ENCODE peak calls at places on chromosome 20, in eight cellular contexts. One of them, this sample, is unnamed.

GRCh38 chr20:41047975-41048305 is 19.3 kb downstream of the TOP1 start:
- DNase-seq in upper lobe of right lung: no peak
- DNase-seq in CD8-positive, alpha-beta T cell: no peak
- DNase-seq in cardiac muscle cell: no peak
- DNase-seq in CD14-positive monocyte: no peak
- DNase-seq in heart left ventricle: no peak
- DNase-seq in WTC11: no peak
- DNase-seq in HCT116: no peak
- DNase-seq in this sample: no peak

GRCh38 chr20:6402026-6402425 is 279.2 kb upstream of the FERMT1 start:
- DNase-seq in heart left ventricle: no peak
- DNase-seq in cardiac muscle cell: no peak
- DNase-seq in WTC11: no peak
- DNase-seq in CD14-positive monocyte: no peak
- DNase-seq in HCT116: no peak
- DNase-seq in upper lobe of right lung: no peak
- DNase-seq in CD8-positive, alpha-beta T cell: no peak
- DNase-seq in this sample: no peak

GRCh38 chr20:23039885-23040508 is 4.9 kb downstream of the SSTR4 start:
- DNase-seq in WTC11: no peak
- DNase-seq in CD8-positive, alpha-beta T cell: no peak
- DNase-seq in CD14-positive monocyte: no peak
- DNase-seq in heart left ventricle: no peak
- DNase-seq in upper lobe of right lung: no peak
- DNase-seq in cardiac muscle cell: no peak
- DNase-seq in HCT116: no peak
- DNase-seq in this sample: no peak

GRCh38 chr20:44450938-44451450 is 24.7 kb upstream of the TTPAL start:
- DNase-seq in CD8-positive, alpha-beta T cell: no peak
- DNase-seq in cardiac muscle cell: no peak
- DNase-seq in heart left ventricle: no peak
- DNase-seq in WTC11: no peak
- DNase-seq in upper lobe of right lung: no peak
- DNase-seq in HCT116: no peak
- DNase-seq in CD14-positive monocyte: no peak
- DNase-seq in this sample: no peak

GRCh38 chr20:4898282-4898681 is 103.0 kb downstream of the SLC23A2 start:
- DNase-seq in upper lobe of right lung: no peak
- DNase-seq in WTC11: no peak
- DNase-seq in HCT116: peak; percentile 26
- DNase-seq in cardiac muscle cell: no peak
- DNase-seq in CD14-positive monocyte: no peak
- DNase-seq in CD8-positive, alpha-beta T cell: no peak
- DNase-seq in heart left ventricle: peak; percentile 60
- DNase-seq in this sample: no peak

GRCh38 chr20:62623488-62624324 is 18.6 kb upstream of the SLCO4A1 start:
- DNase-seq in CD8-positive, alpha-beta T cell: peak; percentile 75
- DNase-seq in WTC11: peak; percentile 90
- DNase-seq in cardiac muscle cell: peak; percentile 87
- DNase-seq in HCT116: peak; percentile 73
- DNase-seq in CD14-positive monocyte: peak; percentile 94
- DNase-seq in heart left ventricle: peak; percentile 94
- DNase-seq in upper lobe of right lung: peak; percentile 98
- DNase-seq in this sample: peak; percentile 94

GRCh38 chr20:64045346-64046011 is 4.0 kb downstream of the SOX18 start:
- DNase-seq in CD8-positive, alpha-beta T cell: no peak
- DNase-seq in WTC11: no peak
- DNase-seq in CD14-positive monocyte: no peak
- DNase-seq in upper lobe of right lung: no peak
- DNase-seq in HCT116: no peak
- DNase-seq in heart left ventricle: no peak
- DNase-seq in cardiac muscle cell: no peak
- DNase-seq in this sample: no peak

GRCh38 chr20:34621383-34622367 is 55.2 kb downstream of the PIGU start:
- DNase-seq in cardiac muscle cell: no peak
- DNase-seq in heart left ventricle: no peak
- DNase-seq in upper lobe of right lung: no peak
- DNase-seq in CD14-positive monocyte: no peak
- DNase-seq in CD8-positive, alpha-beta T cell: no peak
- DNase-seq in HCT116: no peak
- DNase-seq in WTC11: no peak
- DNase-seq in this sample: peak; percentile 28

GRCh38 chr20:63580796-63581461 is 6.9 kb upstream of the HELZ2 start:
- DNase-seq in heart left ventricle: no peak
- DNase-seq in cardiac muscle cell: peak; percentile 44
- DNase-seq in WTC11: peak; percentile 48
- DNase-seq in upper lobe of right lung: no peak
- DNase-seq in CD14-positive monocyte: no peak
- DNase-seq in HCT116: peak; percentile 52
- DNase-seq in CD8-positive, alpha-beta T cell: peak; percentile 67
- DNase-seq in this sample: no peak

GRCh38 chr20:44585042-44585968 is 2.9 kb downstream of the PKIG start:
- DNase-seq in upper lobe of right lung: no peak
- DNase-seq in WTC11: no peak
- DNase-seq in cardiac muscle cell: no peak
- DNase-seq in CD14-positive monocyte: no peak
- DNase-seq in CD8-positive, alpha-beta T cell: no peak
- DNase-seq in HCT116: no peak
- DNase-seq in heart left ventricle: no peak
- DNase-seq in this sample: no peak

GRCh38 chr20:24959591-24960301 is 10.7 kb downstream of the CST7 start:
- DNase-seq in WTC11: no peak
- DNase-seq in CD8-positive, alpha-beta T cell: no peak
- DNase-seq in cardiac muscle cell: peak; percentile 35
- DNase-seq in upper lobe of right lung: no peak
- DNase-seq in CD14-positive monocyte: peak; percentile 26
- DNase-seq in HCT116: no peak
- DNase-seq in heart left ventricle: no peak
- DNase-seq in this sample: peak; percentile 43

GRCh38 chr20:4230185-4230584 is 214.8 kb upstream of the RNF24 start:
- DNase-seq in CD8-positive, alpha-beta T cell: no peak
- DNase-seq in HCT116: no peak
- DNase-seq in cardiac muscle cell: no peak
- DNase-seq in CD14-positive monocyte: no peak
- DNase-seq in upper lobe of right lung: no peak
- DNase-seq in WTC11: no peak
- DNase-seq in heart left ventricle: no peak
- DNase-seq in this sample: no peak

GRCh38 chr20:44209691-44210421 is 715 bp downstream of the OSER1 start:
- DNase-seq in WTC11: peak; percentile 47
- DNase-seq in CD14-positive monocyte: peak; percentile 74
- DNase-seq in cardiac muscle cell: peak; percentile 71
- DNase-seq in heart left ventricle: no peak
- DNase-seq in HCT116: no peak
- DNase-seq in upper lobe of right lung: no peak
- DNase-seq in CD8-positive, alpha-beta T cell: no peak
- DNase-seq in this sample: no peak

GRCh38 chr20:51359401-51359800 is 183.1 kb downstream of the NFATC2 start:
- DNase-seq in cardiac muscle cell: no peak
- DNase-seq in HCT116: no peak
- DNase-seq in CD8-positive, alpha-beta T cell: no peak
- DNase-seq in heart left ventricle: no peak
- DNase-seq in CD14-positive monocyte: no peak
- DNase-seq in upper lobe of right lung: peak; percentile 12
- DNase-seq in WTC11: no peak
- DNase-seq in this sample: no peak

GRCh38 chr20:39623584-39624234 is 661.6 kb downstream of the DHX35 start:
- DNase-seq in heart left ventricle: no peak
- DNase-seq in HCT116: no peak
- DNase-seq in CD8-positive, alpha-beta T cell: no peak
- DNase-seq in cardiac muscle cell: no peak
- DNase-seq in upper lobe of right lung: no peak
- DNase-seq in CD14-positive monocyte: no peak
- DNase-seq in WTC11: no peak
- DNase-seq in this sample: no peak

GRCh38 chr20:40286991-40287531 is 402.0 kb downstream of the MAFB start:
- DNase-seq in heart left ventricle: peak; percentile 90
- DNase-seq in upper lobe of right lung: peak; percentile 84
- DNase-seq in WTC11: no peak
- DNase-seq in CD8-positive, alpha-beta T cell: no peak
- DNase-seq in HCT116: no peak
- DNase-seq in CD14-positive monocyte: no peak
- DNase-seq in cardiac muscle cell: no peak
- DNase-seq in this sample: peak; percentile 55

GRCh38 chr20:4153661-4154238 is 138.4 kb upstream of the RNF24 start:
- DNase-seq in WTC11: no peak
- DNase-seq in heart left ventricle: no peak
- DNase-seq in CD14-positive monocyte: no peak
- DNase-seq in cardiac muscle cell: no peak
- DNase-seq in CD8-positive, alpha-beta T cell: no peak
- DNase-seq in upper lobe of right lung: peak; percentile 36
- DNase-seq in HCT116: no peak
- DNase-seq in this sample: no peak

GRCh38 chr20:16459019-16459700 is 114.1 kb downstream of the KIF16B start:
- DNase-seq in upper lobe of right lung: no peak
- DNase-seq in HCT116: no peak
- DNase-seq in CD14-positive monocyte: no peak
- DNase-seq in WTC11: no peak
- DNase-seq in heart left ventricle: peak; percentile 43
- DNase-seq in CD8-positive, alpha-beta T cell: no peak
- DNase-seq in cardiac muscle cell: no peak
- DNase-seq in this sample: no peak

GRCh38 chr20:40506567-40506966 is 182.5 kb downstream of the MAFB start:
- DNase-seq in cardiac muscle cell: no peak
- DNase-seq in WTC11: no peak
- DNase-seq in CD14-positive monocyte: peak; percentile 100
- DNase-seq in upper lobe of right lung: peak; percentile 96
- DNase-seq in HCT116: peak; percentile 78
- DNase-seq in CD8-positive, alpha-beta T cell: no peak
- DNase-seq in heart left ventricle: peak; percentile 90
- DNase-seq in this sample: peak; percentile 93

GRCh38 chr20:14418441-14418840 is 81.0 kb upstream of the FLRT3 start:
- DNase-seq in CD8-positive, alpha-beta T cell: no peak
- DNase-seq in CD14-positive monocyte: no peak
- DNase-seq in HCT116: no peak
- DNase-seq in upper lobe of right lung: no peak
- DNase-seq in cardiac muscle cell: no peak
- DNase-seq in WTC11: no peak
- DNase-seq in heart left ventricle: no peak
- DNase-seq in this sample: no peak

GRCh38 chr20:56843817-56844216 is 214.7 kb downstream of the TFAP2C start:
- DNase-seq in CD8-positive, alpha-beta T cell: no peak
- DNase-seq in heart left ventricle: no peak
- DNase-seq in CD14-positive monocyte: no peak
- DNase-seq in upper lobe of right lung: no peak
- DNase-seq in WTC11: peak; percentile 52
- DNase-seq in HCT116: peak; percentile 3
- DNase-seq in cardiac muscle cell: no peak
- DNase-seq in this sample: no peak
- TF ChIP-seq CTCF in CD8-positive, alpha-beta T cell: no peak
- TF ChIP-seq CTCF in heart left ventricle: no peak
- TF ChIP-seq CTCF in CD14-positive monocyte: no peak
- TF ChIP-seq CTCF in upper lobe of right lung: no peak
- TF ChIP-seq CTCF in WTC11: peak; percentile 22
- TF ChIP-seq CTCF in HCT116: peak; percentile 47
- TF ChIP-seq CTCF in cardiac muscle cell: no peak
- TF ChIP-seq CTCF in this sample: no peak

GRCh38 chr20:36031806-36032205 is 63.4 kb downstream of the CNBD2 start:
- DNase-seq in HCT116: no peak
- DNase-seq in cardiac muscle cell: no peak
- DNase-seq in CD14-positive monocyte: no peak
- DNase-seq in upper lobe of right lung: no peak
- DNase-seq in heart left ventricle: no peak
- DNase-seq in CD8-positive, alpha-beta T cell: no peak
- DNase-seq in WTC11: no peak
- DNase-seq in this sample: no peak
- TF ChIP-seq CTCF in HCT116: no peak
- TF ChIP-seq CTCF in cardiac muscle cell: no peak
- TF ChIP-seq CTCF in CD14-positive monocyte: no peak
- TF ChIP-seq CTCF in upper lobe of right lung: no peak
- TF ChIP-seq CTCF in heart left ventricle: no peak
- TF ChIP-seq CTCF in CD8-positive, alpha-beta T cell: no peak
- TF ChIP-seq CTCF in WTC11: no peak
- TF ChIP-seq CTCF in this sample: no peak

GRCh38 chr20:18614244-18614643 is 26.4 kb downstream of the DTD1 start:
- DNase-seq in CD14-positive monocyte: no peak
- DNase-seq in HCT116: no peak
- DNase-seq in WTC11: no peak
- DNase-seq in upper lobe of right lung: no peak
- DNase-seq in heart left ventricle: no peak
- DNase-seq in cardiac muscle cell: no peak
- DNase-seq in CD8-positive, alpha-beta T cell: no peak
- DNase-seq in this sample: no peak

GRCh38 chr20:18611492-18611891 is 23.6 kb downstream of the DTD1 start:
- DNase-seq in CD14-positive monocyte: no peak
- DNase-seq in WTC11: no peak
- DNase-seq in CD8-positive, alpha-beta T cell: no peak
- DNase-seq in HCT116: no peak
- DNase-seq in cardiac muscle cell: no peak
- DNase-seq in heart left ventricle: no peak
- DNase-seq in upper lobe of right lung: no peak
- DNase-seq in this sample: no peak

GRCh38 chr20:18615020-18615652 is 27.3 kb downstream of the DTD1 start:
- DNase-seq in HCT116: no peak
- DNase-seq in WTC11: no peak
- DNase-seq in CD14-positive monocyte: no peak
- DNase-seq in heart left ventricle: no peak
- DNase-seq in cardiac muscle cell: no peak
- DNase-seq in CD8-positive, alpha-beta T cell: no peak
- DNase-seq in upper lobe of right lung: no peak
- DNase-seq in this sample: no peak

GRCh38 chr20:18609741-18610140 is 21.9 kb downstream of the DTD1 start:
- DNase-seq in WTC11: no peak
- DNase-seq in CD14-positive monocyte: no peak
- DNase-seq in upper lobe of right lung: no peak
- DNase-seq in HCT116: no peak
- DNase-seq in cardiac muscle cell: no peak
- DNase-seq in heart left ventricle: no peak
- DNase-seq in CD8-positive, alpha-beta T cell: no peak
- DNase-seq in this sample: no peak

GRCh38 chr20:18613553-18613952 is 25.7 kb downstream of the DTD1 start:
- DNase-seq in CD8-positive, alpha-beta T cell: no peak
- DNase-seq in HCT116: no peak
- DNase-seq in cardiac muscle cell: no peak
- DNase-seq in CD14-positive monocyte: no peak
- DNase-seq in upper lobe of right lung: no peak
- DNase-seq in WTC11: no peak
- DNase-seq in heart left ventricle: no peak
- DNase-seq in this sample: no peak
- TF ChIP-seq CTCF in CD8-positive, alpha-beta T cell: no peak
- TF ChIP-seq CTCF in HCT116: no peak
- TF ChIP-seq CTCF in cardiac muscle cell: no peak
- TF ChIP-seq CTCF in CD14-positive monocyte: no peak
- TF ChIP-seq CTCF in upper lobe of right lung: no peak
- TF ChIP-seq CTCF in WTC11: no peak
- TF ChIP-seq CTCF in heart left ventricle: no peak
- TF ChIP-seq CTCF in this sample: no peak

GRCh38 chr20:21971436-21971835 is 266.0 kb downstream of the PAX1 start:
- DNase-seq in upper lobe of right lung: no peak
- DNase-seq in cardiac muscle cell: no peak
- DNase-seq in CD8-positive, alpha-beta T cell: no peak
- DNase-seq in WTC11: no peak
- DNase-seq in heart left ventricle: no peak
- DNase-seq in CD14-positive monocyte: no peak
- DNase-seq in HCT116: no peak
- DNase-seq in this sample: no peak

GRCh38 chr20:21968486-21968885 is 263.0 kb downstream of the PAX1 start:
- DNase-seq in CD8-positive, alpha-beta T cell: no peak
- DNase-seq in heart left ventricle: no peak
- DNase-seq in cardiac muscle cell: no peak
- DNase-seq in HCT116: no peak
- DNase-seq in upper lobe of right lung: no peak
- DNase-seq in WTC11: no peak
- DNase-seq in CD14-positive monocyte: no peak
- DNase-seq in this sample: no peak
- TF ChIP-seq CTCF in CD8-positive, alpha-beta T cell: no peak
- TF ChIP-seq CTCF in heart left ventricle: no peak
- TF ChIP-seq CTCF in cardiac muscle cell: no peak
- TF ChIP-seq CTCF in HCT116: no peak
- TF ChIP-seq CTCF in upper lobe of right lung: no peak
- TF ChIP-seq CTCF in WTC11: no peak
- TF ChIP-seq CTCF in CD14-positive monocyte: no peak
- TF ChIP-seq CTCF in this sample: peak; percentile 40

This sample was measured in right lobe of liver.